ENCODE peak calls at places on chromosomes 16 and 17, in six cellular contexts. One of them, this sample, is unnamed. For H3K4me1, the result is how much of the 10 kb centered on the place peaks cover.

GRCh38 chr17:5785343-5785742 is 201.0 kb upstream of the NLRP1 start:
- DNase-seq in right atrium auricular region: no peak
- DNase-seq in fibroblast of lung: no peak
- DNase-seq in A673: peak
- DNase-seq in PC-9: no peak
- DNase-seq in left ventricle myocardium inferior: no peak
- DNase-seq in this sample: peak

GRCh38 chr16:67926181-67926742 is 5.4 kb downstream of the CTRL start:
- DNase-seq in right atrium auricular region: no peak
- DNase-seq in fibroblast of lung: no peak
- DNase-seq in A673: peak
- DNase-seq in PC-9: no peak
- DNase-seq in left ventricle myocardium inferior: no peak
- DNase-seq in this sample: peak

GRCh38 chr17:60392845-60393702 is 1.1 kb upstream of the USP32 start:
- DNase-seq in right atrium auricular region: no peak
- DNase-seq in fibroblast of lung: peak
- DNase-seq in A673: peak
- DNase-seq in PC-9: no peak
- DNase-seq in left ventricle myocardium inferior: no peak
- DNase-seq in this sample: no peak

GRCh38 chr17:57257213-57257873 is 1.0 kb downstream of the MSI2 start:
- DNase-seq in right atrium auricular region: no peak
- DNase-seq in fibroblast of lung: no peak
- DNase-seq in A673: no peak
- DNase-seq in PC-9: no peak
- DNase-seq in left ventricle myocardium inferior: no peak
- DNase-seq in this sample: peak

GRCh38 chr17:44400226-44400847 is 10.9 kb upstream of the ITGA2B start:
- DNase-seq in right atrium auricular region: no peak
- DNase-seq in fibroblast of lung: peak
- DNase-seq in A673: no peak
- DNase-seq in PC-9: no peak
- DNase-seq in left ventricle myocardium inferior: no peak
- DNase-seq in this sample: no peak

GRCh38 chr17:6669479-6670212 is 18.1 kb downstream of the C17orf100 start:
- DNase-seq in right atrium auricular region: no peak
- DNase-seq in fibroblast of lung: no peak
- DNase-seq in A673: no peak
- DNase-seq in PC-9: peak
- DNase-seq in left ventricle myocardium inferior: no peak
- DNase-seq in this sample: peak

GRCh38 chr17:43722921-43723665 is 35.5 kb downstream of the SOST start:
- DNase-seq in right atrium auricular region: no peak
- DNase-seq in fibroblast of lung: no peak
- DNase-seq in A673: no peak
- DNase-seq in PC-9: no peak
- DNase-seq in left ventricle myocardium inferior: no peak
- DNase-seq in this sample: no peak

GRCh38 chr17:74769266-74769855 is 6.8 kb downstream of the NAT9 start:
- DNase-seq in right atrium auricular region: no peak
- DNase-seq in fibroblast of lung: no peak
- DNase-seq in A673: no peak
- DNase-seq in PC-9: no peak
- DNase-seq in left ventricle myocardium inferior: no peak
- DNase-seq in this sample: no peak

GRCh38 chr17:75386430-75386829 is 19.0 kb downstream of the GRB2 start:
- DNase-seq in right atrium auricular region: no peak
- DNase-seq in fibroblast of lung: no peak
- DNase-seq in A673: no peak
- DNase-seq in PC-9: no peak
- DNase-seq in left ventricle myocardium inferior: no peak
- DNase-seq in this sample: no peak

GRCh38 chr17:76872221-76872873 is 4.1 kb downstream of the MGAT5B start:
- DNase-seq in right atrium auricular region: no peak
- DNase-seq in fibroblast of lung: peak
- DNase-seq in A673: peak
- DNase-seq in PC-9: peak
- DNase-seq in left ventricle myocardium inferior: no peak
- DNase-seq in this sample: peak

GRCh38 chr17:34562387-34562786 is 17.0 kb upstream of the TMEM132E start:
- DNase-seq in right atrium auricular region: no peak
- DNase-seq in fibroblast of lung: no peak
- DNase-seq in A673: no peak
- DNase-seq in PC-9: no peak
- DNase-seq in left ventricle myocardium inferior: no peak
- DNase-seq in this sample: no peak

GRCh38 chr16:29011112-29011511 is 26.3 kb downstream of the LAT start:
- DNase-seq in right atrium auricular region: no peak
- DNase-seq in fibroblast of lung: no peak
- DNase-seq in A673: peak
- DNase-seq in PC-9: peak
- DNase-seq in left ventricle myocardium inferior: no peak
- DNase-seq in this sample: no peak

GRCh38 chr17:1590031-1590746 is 27.6 kb upstream of the PITPNA start:
- DNase-seq in right atrium auricular region: peak
- DNase-seq in fibroblast of lung: peak
- DNase-seq in A673: peak
- DNase-seq in PC-9: peak
- DNase-seq in left ventricle myocardium inferior: peak
- DNase-seq in this sample: peak

GRCh38 chr16:10971560-10971961 is 27.2 kb downstream of the CLEC16A start:
- DNase-seq in right atrium auricular region: no peak
- DNase-seq in fibroblast of lung: peak
- DNase-seq in A673: peak
- DNase-seq in PC-9: peak
- DNase-seq in left ventricle myocardium inferior: no peak
- DNase-seq in this sample: no peak

GRCh38 chr17:46885956-46886663 is 34.7 kb downstream of the WNT9B start:
- DNase-seq in right atrium auricular region: no peak
- DNase-seq in fibroblast of lung: no peak
- DNase-seq in A673: no peak
- DNase-seq in PC-9: no peak
- DNase-seq in left ventricle myocardium inferior: no peak
- DNase-seq in this sample: no peak

GRCh38 chr16:27322858-27323780 is 9.3 kb downstream of the IL4R start:
- DNase-seq in right atrium auricular region: no peak
- DNase-seq in fibroblast of lung: no peak
- DNase-seq in A673: no peak
- DNase-seq in PC-9: peak
- DNase-seq in left ventricle myocardium inferior: no peak
- DNase-seq in this sample: peak

GRCh38 chr17:77464988-77465357 is 324.2 kb downstream of the SEC14L1 start:
- DNase-seq in right atrium auricular region: no peak
- DNase-seq in fibroblast of lung: no peak
- DNase-seq in A673: no peak
- DNase-seq in PC-9: no peak
- DNase-seq in left ventricle myocardium inferior: no peak
- DNase-seq in this sample: no peak

GRCh38 chr16:75042423-75043174 is 43.8 kb downstream of the ZNRF1 start:
- DNase-seq in right atrium auricular region: peak
- DNase-seq in fibroblast of lung: no peak
- DNase-seq in A673: no peak
- DNase-seq in PC-9: no peak
- DNase-seq in left ventricle myocardium inferior: no peak
- DNase-seq in this sample: no peak

GRCh38 chr17:37219876-37220608 is 155.7 kb upstream of the C17orf78 start:
- DNase-seq in right atrium auricular region: no peak
- DNase-seq in fibroblast of lung: no peak
- DNase-seq in A673: no peak
- DNase-seq in PC-9: no peak
- DNase-seq in left ventricle myocardium inferior: no peak
- DNase-seq in this sample: peak

GRCh38 chr17:49414271-49414621 is 436 bp downstream of the PHB1 start:
- DNase-seq in right atrium auricular region: no peak
- DNase-seq in fibroblast of lung: no peak
- DNase-seq in A673: no peak
- DNase-seq in PC-9: no peak
- DNase-seq in left ventricle myocardium inferior: no peak
- DNase-seq in this sample: no peak

GRCh38 chr16:85031451-85031850 is 3.9 kb downstream of the KIAA0513 start:
- DNase-seq in right atrium auricular region: no peak
- DNase-seq in fibroblast of lung: no peak
- DNase-seq in A673: no peak
- DNase-seq in PC-9: no peak
- DNase-seq in left ventricle myocardium inferior: no peak
- DNase-seq in this sample: no peak

GRCh38 chr16:32116080-32116479 is 137.0 kb upstream of the TP53TG3D start:
- DNase-seq in right atrium auricular region: no peak
- DNase-seq in fibroblast of lung: no peak
- DNase-seq in A673: no peak
- DNase-seq in PC-9: no peak
- DNase-seq in left ventricle myocardium inferior: peak
- DNase-seq in this sample: no peak

GRCh38 chr16:53083123-53083522 is 28.3 kb downstream of the CHD9 start:
- DNase-seq in right atrium auricular region: no peak
- DNase-seq in fibroblast of lung: no peak
- DNase-seq in A673: peak
- DNase-seq in PC-9: no peak
- DNase-seq in left ventricle myocardium inferior: no peak
- DNase-seq in this sample: peak

GRCh38 chr16:59470556-59470955 is 736.4 kb upstream of the GOT2 start:
- DNase-seq in right atrium auricular region: no peak
- DNase-seq in fibroblast of lung: no peak
- DNase-seq in A673: no peak
- DNase-seq in PC-9: no peak
- DNase-seq in left ventricle myocardium inferior: no peak
- DNase-seq in this sample: no peak

GRCh38 chr17:77506371-77506991 is 365.7 kb downstream of the SEC14L1 start:
- DNase-seq in right atrium auricular region: no peak
- DNase-seq in fibroblast of lung: no peak
- DNase-seq in A673: no peak
- DNase-seq in PC-9: no peak
- DNase-seq in left ventricle myocardium inferior: no peak
- DNase-seq in this sample: no peak

GRCh38 chr17:14294876-14295275 is 6.0 kb upstream of the HS3ST3B1 start:
- DNase-seq in right atrium auricular region: no peak
- DNase-seq in fibroblast of lung: no peak
- DNase-seq in A673: no peak
- DNase-seq in PC-9: no peak
- DNase-seq in left ventricle myocardium inferior: no peak
- DNase-seq in this sample: no peak

GRCh38 chr17:68378202-68379149 is 78.8 kb downstream of the WIPI1 start:
- DNase-seq in right atrium auricular region: peak
- DNase-seq in fibroblast of lung: peak
- DNase-seq in A673: peak
- DNase-seq in PC-9: peak
- DNase-seq in left ventricle myocardium inferior: peak
- DNase-seq in this sample: no peak

GRCh38 chr17:80984749-80985148 is 6.9 kb upstream of the CHMP6 start:
- DNase-seq in right atrium auricular region: no peak
- DNase-seq in fibroblast of lung: peak
- DNase-seq in A673: no peak
- DNase-seq in PC-9: peak
- DNase-seq in left ventricle myocardium inferior: no peak
- DNase-seq in this sample: peak

GRCh38 chr16:11582157-11582814 is 4.4 kb downstream of the LITAF start:
- DNase-seq in right atrium auricular region: no peak
- DNase-seq in fibroblast of lung: no peak
- DNase-seq in A673: no peak
- DNase-seq in PC-9: no peak
- DNase-seq in left ventricle myocardium inferior: no peak
- DNase-seq in this sample: no peak

GRCh38 chr16:67657017-67657608 is 2.9 kb downstream of the ACD start:
- DNase-seq in right atrium auricular region: no peak
- DNase-seq in fibroblast of lung: no peak
- DNase-seq in A673: no peak
- DNase-seq in PC-9: no peak
- DNase-seq in left ventricle myocardium inferior: no peak
- DNase-seq in this sample: no peak

GRCh38 chr16:55682086-55682485 is 26.3 kb downstream of the SLC6A2 start:
- DNase-seq in right atrium auricular region: no peak
- DNase-seq in fibroblast of lung: no peak
- DNase-seq in A673: no peak
- DNase-seq in PC-9: no peak
- DNase-seq in left ventricle myocardium inferior: no peak
- DNase-seq in this sample: no peak

GRCh38 chr16:28181557-28181914 is 30.2 kb downstream of the XPO6 start:
- DNase-seq in right atrium auricular region: no peak
- DNase-seq in fibroblast of lung: peak
- DNase-seq in A673: peak
- DNase-seq in PC-9: peak
- DNase-seq in left ventricle myocardium inferior: no peak
- DNase-seq in this sample: peak

GRCh38 chr16:49698416-49698815 is 157.5 kb downstream of the ZNF423 start:
- DNase-seq in right atrium auricular region: peak
- DNase-seq in fibroblast of lung: peak
- DNase-seq in A673: peak
- DNase-seq in PC-9: no peak
- DNase-seq in left ventricle myocardium inferior: peak
- DNase-seq in this sample: no peak

GRCh38 chr16:57736419-57737281 is 1.1 kb downstream of the KATNB1 start:
- DNase-seq in right atrium auricular region: peak
- DNase-seq in fibroblast of lung: peak
- DNase-seq in A673: peak
- DNase-seq in PC-9: peak
- DNase-seq in left ventricle myocardium inferior: peak
- DNase-seq in this sample: peak
- TF ChIP-seq CTCF in right atrium auricular region: no peak
- TF ChIP-seq CTCF in fibroblast of lung: peak
- TF ChIP-seq CTCF in A673: peak
- TF ChIP-seq CTCF in PC-9: no peak
- TF ChIP-seq CTCF in left ventricle myocardium inferior: peak
- TF ChIP-seq CTCF in this sample: peak

GRCh38 chr17:55576237-55576998 is 65.2 kb upstream of the SMIM36 start:
- DNase-seq in right atrium auricular region: peak
- DNase-seq in fibroblast of lung: peak
- DNase-seq in A673: no peak
- DNase-seq in PC-9: peak
- DNase-seq in left ventricle myocardium inferior: no peak
- DNase-seq in this sample: peak
- H3K27ac ChIP-seq in right atrium auricular region: peak
- H3K27ac ChIP-seq in fibroblast of lung: peak
- H3K27ac ChIP-seq in A673: peak
- H3K27ac ChIP-seq in PC-9: peak
- H3K27ac ChIP-seq in left ventricle myocardium inferior: peak
- H3K27ac ChIP-seq in this sample: peak

GRCh38 chr16:15973460-15973859 is 24.0 kb downstream of the ABCC1 start:
- DNase-seq in right atrium auricular region: no peak
- DNase-seq in fibroblast of lung: no peak
- DNase-seq in A673: no peak
- DNase-seq in PC-9: no peak
- DNase-seq in left ventricle myocardium inferior: no peak
- DNase-seq in this sample: no peak
- H3K4me1 ChIP-seq in right atrium auricular region: under half
- H3K4me1 ChIP-seq in fibroblast of lung: under half
- H3K4me1 ChIP-seq in A673: under half
- H3K4me1 ChIP-seq in PC-9: under half
- H3K4me1 ChIP-seq in left ventricle myocardium inferior: half or more
- H3K4me1 ChIP-seq in this sample: under half

DNA sequence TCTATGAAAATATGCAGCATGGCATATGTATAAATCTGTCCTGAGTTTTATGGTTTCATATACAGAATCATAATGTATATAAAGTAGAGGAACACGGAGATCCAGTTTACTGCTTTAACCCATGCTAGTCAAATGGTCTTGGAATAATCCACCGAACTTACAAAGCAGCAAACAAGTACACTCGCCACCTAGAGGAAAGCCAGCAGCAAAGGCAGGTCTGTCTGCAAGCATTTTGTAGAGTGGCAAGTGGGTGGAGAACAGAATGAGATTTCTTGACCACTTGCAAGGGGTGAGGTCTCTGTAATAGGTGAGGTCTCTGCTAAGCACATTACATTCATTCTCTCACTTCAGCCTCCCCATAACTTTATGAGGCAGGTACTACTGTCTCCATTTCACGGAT is 308.3 kb downstream of the CA10 start:
- DNase-seq in right atrium auricular region: no peak
- DNase-seq in fibroblast of lung: no peak
- DNase-seq in A673: no peak
- DNase-seq in PC-9: no peak
- DNase-seq in left ventricle myocardium inferior: no peak
- DNase-seq in this sample: no peak
- TF ChIP-seq CTCF in right atrium auricular region: no peak
- TF ChIP-seq CTCF in fibroblast of lung: no peak
- TF ChIP-seq CTCF in A673: peak
- TF ChIP-seq CTCF in PC-9: no peak
- TF ChIP-seq CTCF in left ventricle myocardium inferior: no peak
- TF ChIP-seq CTCF in this sample: no peak

This sample was measured in foreskin keratinocyte.